ENCODE peak calls at places on chromosomes 1 and 21, in eight cellular contexts. C, I, L, J, P, O, H and U are unnamed samples.

GRCh38 chr21:34881421-34881820 is 167.7 kb downstream of the RUNX1 start:
- DNase-seq in C (no peak), I (no peak), P (no peak), L (no peak), H (no peak), J (no peak), O (no peak), U (no peak)

GRCh38 chr1:69076631-69077030 is 491.1 kb upstream of the LRRC7 start:
- DNase-seq in C (no peak), L (peak; percentile 21), O (no peak), I (no peak), P (no peak), H (no peak), J (no peak), U (no peak)

GRCh38 chr1:96519851-96520281 is 201.7 kb upstream of the PTBP2 start:
- DNase-seq in O (no peak), P (no peak), C (no peak), L (peak; percentile 79), J (no peak), I (peak; percentile 15), H (no peak), U (no peak)

GRCh38 chr1:22297999-22298398 is 153.7 kb upstream of the ZBTB40 start:
- DNase-seq in I (no peak), H (no peak), P (no peak), J (no peak), C (no peak), L (no peak), O (no peak), U (no peak)

GRCh38 chr1:201557572-201557958 is 18.6 kb downstream of the NAV1 start:
- DNase-seq in J (no peak), P (no peak), O (no peak), H (no peak), I (no peak), L (no peak), C (no peak), U (no peak)

GRCh38 chr21:31900121-31900895 is 27.5 kb downstream of the HUNK start:
- DNase-seq in P (no peak), I (no peak), J (peak; percentile 61), O (no peak), C (no peak), L (no peak), H (no peak), U (no peak)

GRCh38 chr1:88684482-88685238 is 587 bp downstream of the PKN2 start:
- DNase-seq in P (peak; percentile 82), C (peak; percentile 51), J (peak; percentile 42), I (peak; percentile 81), L (peak; percentile 91), H (peak; percentile 87), O (peak; percentile 20), U (peak; percentile 88)

GRCh38 chr1:4110888-4111287 is 210.8 kb upstream of the C1orf174 start:
- DNase-seq in O (no peak), H (peak; percentile 49), L (no peak), P (no peak), I (no peak), J (no peak), C (no peak), U (no peak)

GRCh38 chr1:25766721-25767436 is 33.1 kb upstream of the SELENON start:
- DNase-seq in H (no peak), C (no peak), P (no peak), O (no peak), J (peak; percentile 92), I (no peak), L (no peak), U (no peak)

GRCh38 chr1:169707917-169708604 is 3.4 kb downstream of the SELL start:
- DNase-seq in L (no peak), P (no peak), C (no peak), I (no peak), J (no peak), H (no peak), O (no peak), U (no peak)

GRCh38 chr1:60978421-60979357 is 103.7 kb upstream of the NFIA start:
- DNase-seq in C (no peak), H (no peak), J (peak; percentile 43), I (peak; percentile 51), O (peak; percentile 53), L (no peak), P (peak; percentile 81), U (peak; percentile 40)

GRCh38 chr1:64584479-64584878 is 114.5 kb downstream of the CACHD1 start:
- DNase-seq in O (no peak), P (no peak), L (no peak), J (no peak), H (no peak), I (no peak), C (no peak), U (no peak)

GRCh38 chr1:155127105-155127671 is 488 bp upstream of the EFNA1 start:
- DNase-seq in H (peak; percentile 82), P (peak; percentile 48), L (peak; percentile 55), C (no peak), I (peak; percentile 50), O (no peak), J (peak; percentile 82), U (peak; percentile 25)

GRCh38 chr21:25887646-25888321 is 153.0 kb downstream of the GABPA start:
- DNase-seq in J (no peak), O (no peak), H (no peak), L (no peak), I (no peak), C (no peak), P (no peak), U (no peak)

GRCh38 chr1:156708245-156708661 is 2.9 kb upstream of the CRABP2 start:
- DNase-seq in I (no peak), H (no peak), O (no peak), C (no peak), J (no peak), L (peak; percentile 76), P (no peak), U (no peak)

GRCh38 chr1:47233165-47233564 is 1.1 kb upstream of the TAL1 start:
- DNase-seq in O (no peak), L (no peak), J (no peak), I (no peak), H (no peak), C (no peak), P (no peak), U (no peak)

GRCh38 chr1:186456731-186457255 is 4.1 kb downstream of the PDC start:
- DNase-seq in J (no peak), P (no peak), I (no peak), C (no peak), H (no peak), O (no peak), L (no peak), U (no peak)

GRCh38 chr1:15941899-15942660 is 33.8 kb downstream of the ZBTB17 start:
- DNase-seq in I (no peak), L (no peak), J (peak; percentile 68), C (no peak), P (no peak), H (peak; percentile 75), O (no peak), U (no peak)

GRCh38 chr1:39960461-39960958 is 5.6 kb downstream of the MFSD2A start:
- DNase-seq in J (peak; percentile 84), P (peak; percentile 25), H (no peak), O (no peak), L (no peak), I (no peak), C (no peak), U (peak; percentile 85)

GRCh38 chr1:189606795-189607476 is 870.7 kb downstream of the BRINP3 start:
- DNase-seq in P (no peak), H (no peak), I (no peak), O (peak; percentile 66), C (no peak), L (no peak), J (no peak), U (no peak)

GRCh38 chr1:50447961-50448360 is 24.7 kb upstream of the DMRTA2 start:
- DNase-seq in O (peak; percentile 39), J (no peak), I (no peak), L (no peak), H (no peak), P (no peak), C (no peak), U (no peak)

GRCh38 chr1:6317101-6317760 is 56.3 kb upstream of the GPR153 start:
- DNase-seq in J (no peak), C (no peak), H (no peak), P (peak; percentile 11), I (no peak), O (no peak), L (no peak), U (peak; percentile 17)

GRCh38 chr1:1431845-1432565 is 3.5 kb upstream of the VWA1 start:
- DNase-seq in P (no peak), H (peak; percentile 84), C (no peak), J (peak; percentile 72), O (no peak), I (peak; percentile 53), L (peak; percentile 53), U (peak; percentile 43)

GRCh38 chr1:147635342-147635741 is 35.0 kb downstream of the ACP6 start:
- DNase-seq in I (no peak), C (no peak), H (no peak), J (no peak), P (peak; percentile 88), L (no peak), O (no peak), U (peak; percentile 67)

GRCh38 chr1:183417691-183418491 is at the start of gene NMNAT2:
- DNase-seq in I (peak; percentile 55), H (no peak), J (no peak), P (no peak), L (peak; percentile 78), O (no peak), C (no peak), U (no peak)

GRCh38 chr1:185681034-185681633 is 53.1 kb upstream of the HMCN1 start:
- DNase-seq in P (peak; percentile 87), O (peak; percentile 12), H (no peak), I (peak; percentile 64), C (no peak), J (no peak), L (peak; percentile 69), U (peak; percentile 60)

GRCh38 chr1:207831517-207832327 is 79.2 kb downstream of the CD34 start:
- DNase-seq in P (no peak), L (no peak), H (no peak), J (no peak), I (no peak), O (no peak), C (no peak), U (no peak)

GRCh38 chr21:27412530-27412929 is 445.6 kb upstream of the ADAMTS5 start:
- DNase-seq in J (no peak), O (no peak), L (no peak), P (no peak), C (no peak), H (no peak), I (no peak), U (no peak)